ENCODE peak calls at places on chromosome 1, in seven cellular contexts. One of them, this sample, is unnamed.

GRCh38 chr1:65626003-65626402 is 166.7 kb upstream of the PDE4B start:
- DNase-seq in Caco-2: no peak
- DNase-seq in ovary: no peak
- DNase-seq in cardiac muscle cell: no peak
- DNase-seq in left lung: no peak
- DNase-seq in testis: no peak
- DNase-seq in body of pancreas: no peak
- DNase-seq in this sample: no peak

GRCh38 chr1:27891196-27891889 is 19.0 kb downstream of the THEMIS2 start:
- DNase-seq in body of pancreas: no peak
- DNase-seq in Caco-2: no peak
- DNase-seq in testis: no peak
- DNase-seq in cardiac muscle cell: no peak
- DNase-seq in left lung: no peak
- DNase-seq in ovary: no peak
- DNase-seq in this sample: no peak

GRCh38 chr1:9324246-9325096 is 31.8 kb downstream of the SPSB1 start:
- DNase-seq in cardiac muscle cell: no peak
- DNase-seq in ovary: no peak
- DNase-seq in body of pancreas: no peak
- DNase-seq in Caco-2: no peak
- DNase-seq in testis: peak; percentile 44
- DNase-seq in left lung: no peak
- DNase-seq in this sample: peak; percentile 62

GRCh38 chr1:116067564-116067887 is 43.7 kb upstream of the MAB21L3 start:
- DNase-seq in testis: no peak
- DNase-seq in left lung: no peak
- DNase-seq in Caco-2: no peak
- DNase-seq in ovary: no peak
- DNase-seq in cardiac muscle cell: peak; percentile 85
- DNase-seq in body of pancreas: no peak
- DNase-seq in this sample: no peak

GRCh38 chr1:209527993-209528392 is 55.5 kb upstream of the CAMK1G start:
- DNase-seq in cardiac muscle cell: peak; percentile 4
- DNase-seq in left lung: peak; percentile 65
- DNase-seq in body of pancreas: peak; percentile 18
- DNase-seq in ovary: no peak
- DNase-seq in Caco-2: peak; percentile 77
- DNase-seq in testis: peak; percentile 55
- DNase-seq in this sample: no peak

GRCh38 chr1:173856903-173857302 is 10.9 kb downstream of the GAS5 start:
- DNase-seq in ovary: no peak
- DNase-seq in left lung: no peak
- DNase-seq in body of pancreas: no peak
- DNase-seq in Caco-2: no peak
- DNase-seq in testis: no peak
- DNase-seq in cardiac muscle cell: peak; percentile 16
- DNase-seq in this sample: no peak

GRCh38 chr1:167472729-167473529 is 45.4 kb downstream of the CD247 start:
- DNase-seq in testis: no peak
- DNase-seq in Caco-2: no peak
- DNase-seq in ovary: no peak
- DNase-seq in cardiac muscle cell: no peak
- DNase-seq in left lung: no peak
- DNase-seq in body of pancreas: no peak
- DNase-seq in this sample: no peak

GRCh38 chr1:234863596-234863995 is 253.6 kb upstream of the IRF2BP2 start:
- DNase-seq in cardiac muscle cell: no peak
- DNase-seq in left lung: peak; percentile 5
- DNase-seq in testis: no peak
- DNase-seq in body of pancreas: no peak
- DNase-seq in ovary: no peak
- DNase-seq in Caco-2: no peak
- DNase-seq in this sample: no peak

GRCh38 chr1:224623743-224624333 is 7.7 kb downstream of the CNIH3 start:
- DNase-seq in cardiac muscle cell: peak; percentile 89
- DNase-seq in left lung: no peak
- DNase-seq in body of pancreas: no peak
- DNase-seq in Caco-2: no peak
- DNase-seq in testis: no peak
- DNase-seq in ovary: no peak
- DNase-seq in this sample: no peak

GRCh38 chr1:171984850-171985485 is 143.7 kb downstream of the DNM3 start:
- DNase-seq in ovary: no peak
- DNase-seq in cardiac muscle cell: peak; percentile 53
- DNase-seq in testis: no peak
- DNase-seq in body of pancreas: no peak
- DNase-seq in Caco-2: peak; percentile 24
- DNase-seq in left lung: no peak
- DNase-seq in this sample: peak; percentile 19

GRCh38 chr1:24351918-24352637 is 32.9 kb downstream of the GRHL3 start:
- DNase-seq in left lung: no peak
- DNase-seq in Caco-2: no peak
- DNase-seq in body of pancreas: no peak
- DNase-seq in cardiac muscle cell: no peak
- DNase-seq in testis: no peak
- DNase-seq in ovary: no peak
- DNase-seq in this sample: no peak

GRCh38 chr1:172870901-172871606 is 179.7 kb downstream of the TNFSF18 start:
- DNase-seq in testis: no peak
- DNase-seq in ovary: no peak
- DNase-seq in body of pancreas: no peak
- DNase-seq in left lung: no peak
- DNase-seq in Caco-2: peak; percentile 48
- DNase-seq in cardiac muscle cell: no peak
- DNase-seq in this sample: no peak

GRCh38 chr1:88883156-88883555 is 8.2 kb downstream of the GTF2B start:
- DNase-seq in left lung: no peak
- DNase-seq in ovary: no peak
- DNase-seq in testis: no peak
- DNase-seq in Caco-2: no peak
- DNase-seq in cardiac muscle cell: no peak
- DNase-seq in body of pancreas: no peak
- DNase-seq in this sample: no peak

GRCh38 chr1:64495878-64496277 is 25.9 kb downstream of the CACHD1 start:
- DNase-seq in cardiac muscle cell: no peak
- DNase-seq in left lung: no peak
- DNase-seq in testis: no peak
- DNase-seq in ovary: no peak
- DNase-seq in Caco-2: no peak
- DNase-seq in body of pancreas: no peak
- DNase-seq in this sample: no peak

GRCh38 chr1:240794061-240794843 is 182.3 kb upstream of the GREM2 start:
- DNase-seq in left lung: no peak
- DNase-seq in testis: no peak
- DNase-seq in cardiac muscle cell: no peak
- DNase-seq in Caco-2: no peak
- DNase-seq in ovary: no peak
- DNase-seq in body of pancreas: no peak
- DNase-seq in this sample: no peak
- H3K27me3 ChIP-seq in left lung: no peaks in the 10 kb centered on the region
- H3K27me3 ChIP-seq in testis: no peaks in the 10 kb centered on the region
- H3K27me3 ChIP-seq in cardiac muscle cell: no peaks in the 10 kb centered on the region
- H3K27me3 ChIP-seq in Caco-2: no peaks in the 10 kb centered on the region
- H3K27me3 ChIP-seq in ovary: no peaks in the 10 kb centered on the region
- H3K27me3 ChIP-seq in body of pancreas: no peaks in the 10 kb centered on the region
- H3K27me3 ChIP-seq in this sample: no peaks in the 10 kb centered on the region

GRCh38 chr1:11651017-11651416 is 3.2 kb downstream of the FBXO2 start:
- DNase-seq in cardiac muscle cell: no peak
- DNase-seq in left lung: no peak
- DNase-seq in Caco-2: no peak
- DNase-seq in body of pancreas: no peak
- DNase-seq in testis: no peak
- DNase-seq in ovary: no peak
- DNase-seq in this sample: no peak
- H3K27me3 ChIP-seq in cardiac muscle cell: peaks cover 22% of the 10 kb centered on the region
- H3K27me3 ChIP-seq in left lung: peaks cover 11% of the 10 kb centered on the region
- H3K27me3 ChIP-seq in Caco-2: no peaks in the 10 kb centered on the region
- H3K27me3 ChIP-seq in body of pancreas: no peaks in the 10 kb centered on the region
- H3K27me3 ChIP-seq in testis: no peaks in the 10 kb centered on the region
- H3K27me3 ChIP-seq in ovary: no peaks in the 10 kb centered on the region
- H3K27me3 ChIP-seq in this sample: peaks cover 53% of the 10 kb centered on the region

DNA sequence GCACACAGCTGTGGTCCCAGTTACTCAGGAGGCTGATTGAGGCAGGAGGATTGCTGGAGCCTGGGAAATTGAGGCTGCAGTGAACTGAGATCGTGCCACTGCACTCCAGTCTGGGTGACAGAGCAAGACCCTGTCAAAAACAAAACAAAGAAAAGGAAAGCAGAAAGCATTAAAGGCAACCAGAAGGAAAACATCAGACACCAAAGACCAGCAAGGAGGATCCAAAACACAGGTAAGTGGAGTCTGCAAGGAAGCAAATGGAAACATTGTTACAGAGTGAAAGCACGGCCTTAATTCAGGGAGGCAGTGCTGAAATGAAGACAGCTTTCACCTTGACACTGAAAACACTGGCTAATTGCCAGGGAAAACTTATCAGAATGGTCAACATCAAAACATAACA is 40.8 kb downstream of the CFAP74 start:
- DNase-seq in cardiac muscle cell: no peak
- DNase-seq in body of pancreas: no peak
- DNase-seq in ovary: no peak
- DNase-seq in Caco-2: no peak
- DNase-seq in testis: no peak
- DNase-seq in left lung: no peak
- DNase-seq in this sample: no peak
- H3K27me3 ChIP-seq in cardiac muscle cell: no peaks in the 10 kb centered on the region
- H3K27me3 ChIP-seq in body of pancreas: peaks cover 11% of the 10 kb centered on the region
- H3K27me3 ChIP-seq in ovary: no peaks in the 10 kb centered on the region
- H3K27me3 ChIP-seq in Caco-2: no peaks in the 10 kb centered on the region
- H3K27me3 ChIP-seq in testis: no peaks in the 10 kb centered on the region
- H3K27me3 ChIP-seq in left lung: peaks cover 5% of the 10 kb centered on the region
- H3K27me3 ChIP-seq in this sample: no peaks in the 10 kb centered on the region

DNA sequence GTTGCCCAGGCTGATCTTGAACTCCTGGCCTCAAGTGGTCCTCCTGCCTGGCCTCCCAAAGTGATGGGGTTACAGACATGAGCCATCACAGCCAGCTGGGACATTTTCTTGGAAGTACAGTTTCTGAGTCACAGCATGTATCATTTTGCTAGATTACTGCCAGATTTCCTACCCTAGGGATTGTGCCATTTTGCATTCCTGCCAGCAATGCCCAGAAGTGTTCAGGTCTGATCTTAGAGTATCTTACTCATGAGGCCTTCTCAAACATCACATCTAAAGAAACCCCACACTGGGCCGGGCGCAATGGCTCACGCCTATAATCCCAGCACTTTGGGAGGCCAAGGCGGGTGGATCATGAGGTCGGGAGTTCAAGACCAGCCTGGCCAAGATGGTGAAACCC is 10.2 kb downstream of the BMP8A start:
- DNase-seq in ovary: no peak
- DNase-seq in cardiac muscle cell: peak; percentile 72
- DNase-seq in left lung: no peak
- DNase-seq in body of pancreas: no peak
- DNase-seq in testis: no peak
- DNase-seq in Caco-2: no peak
- DNase-seq in this sample: no peak
- H3K27me3 ChIP-seq in ovary: no peaks in the 10 kb centered on the region
- H3K27me3 ChIP-seq in cardiac muscle cell: peaks cover 3% of the 10 kb centered on the region
- H3K27me3 ChIP-seq in left lung: no peaks in the 10 kb centered on the region
- H3K27me3 ChIP-seq in body of pancreas: no peaks in the 10 kb centered on the region
- H3K27me3 ChIP-seq in testis: no peaks in the 10 kb centered on the region
- H3K27me3 ChIP-seq in Caco-2: no peaks in the 10 kb centered on the region
- H3K27me3 ChIP-seq in this sample: no peaks in the 10 kb centered on the region

GRCh38 chr1:29896300-29896699 is 660.0 kb downstream of the PTPRU start:
- DNase-seq in testis: no peak
- DNase-seq in Caco-2: no peak
- DNase-seq in body of pancreas: no peak
- DNase-seq in ovary: no peak
- DNase-seq in cardiac muscle cell: no peak
- DNase-seq in left lung: no peak
- DNase-seq in this sample: no peak

GRCh38 chr1:29893806-29894205 is 657.5 kb downstream of the PTPRU start:
- DNase-seq in ovary: no peak
- DNase-seq in cardiac muscle cell: no peak
- DNase-seq in left lung: no peak
- DNase-seq in body of pancreas: no peak
- DNase-seq in Caco-2: no peak
- DNase-seq in testis: no peak
- DNase-seq in this sample: no peak

GRCh38 chr1:29895201-29895600 is 658.9 kb downstream of the PTPRU start:
- DNase-seq in body of pancreas: no peak
- DNase-seq in ovary: no peak
- DNase-seq in testis: no peak
- DNase-seq in cardiac muscle cell: no peak
- DNase-seq in Caco-2: no peak
- DNase-seq in left lung: no peak
- DNase-seq in this sample: no peak

GRCh38 chr1:29893036-29893723 is 656.9 kb downstream of the PTPRU start:
- DNase-seq in body of pancreas: no peak
- DNase-seq in testis: no peak
- DNase-seq in cardiac muscle cell: no peak
- DNase-seq in Caco-2: no peak
- DNase-seq in ovary: no peak
- DNase-seq in left lung: no peak
- DNase-seq in this sample: no peak

GRCh38 chr1:29894311-29894710 is 658.0 kb downstream of the PTPRU start:
- DNase-seq in Caco-2: no peak
- DNase-seq in ovary: no peak
- DNase-seq in cardiac muscle cell: no peak
- DNase-seq in body of pancreas: no peak
- DNase-seq in left lung: no peak
- DNase-seq in testis: no peak
- DNase-seq in this sample: no peak
- H3K27me3 ChIP-seq in Caco-2: no peaks in the 10 kb centered on the region
- H3K27me3 ChIP-seq in ovary: no peaks in the 10 kb centered on the region
- H3K27me3 ChIP-seq in cardiac muscle cell: peaks cover 11% of the 10 kb centered on the region
- H3K27me3 ChIP-seq in body of pancreas: no peaks in the 10 kb centered on the region
- H3K27me3 ChIP-seq in left lung: no peaks in the 10 kb centered on the region
- H3K27me3 ChIP-seq in testis: no peaks in the 10 kb centered on the region
- H3K27me3 ChIP-seq in this sample: no peaks in the 10 kb centered on the region

GRCh38 chr1:3599816-3600215 is 11.5 kb downstream of the MEGF6 start:
- DNase-seq in cardiac muscle cell: no peak
- DNase-seq in body of pancreas: no peak
- DNase-seq in ovary: no peak
- DNase-seq in Caco-2: no peak
- DNase-seq in left lung: no peak
- DNase-seq in testis: no peak
- DNase-seq in this sample: no peak
- H3K27me3 ChIP-seq in cardiac muscle cell: no peaks in the 10 kb centered on the region
- H3K27me3 ChIP-seq in body of pancreas: no peaks in the 10 kb centered on the region
- H3K27me3 ChIP-seq in ovary: no peaks in the 10 kb centered on the region
- H3K27me3 ChIP-seq in Caco-2: no peaks in the 10 kb centered on the region
- H3K27me3 ChIP-seq in left lung: no peaks in the 10 kb centered on the region
- H3K27me3 ChIP-seq in testis: no peaks in the 10 kb centered on the region
- H3K27me3 ChIP-seq in this sample: no peaks in the 10 kb centered on the region

GRCh38 chr1:25437672-25438071 is 7.0 kb downstream of the MACO1 start:
- DNase-seq in ovary: no peak
- DNase-seq in body of pancreas: no peak
- DNase-seq in left lung: no peak
- DNase-seq in Caco-2: no peak
- DNase-seq in testis: no peak
- DNase-seq in cardiac muscle cell: no peak
- DNase-seq in this sample: no peak
- H3K27me3 ChIP-seq in ovary: no peaks in the 10 kb centered on the region
- H3K27me3 ChIP-seq in body of pancreas: no peaks in the 10 kb centered on the region
- H3K27me3 ChIP-seq in left lung: no peaks in the 10 kb centered on the region
- H3K27me3 ChIP-seq in Caco-2: no peaks in the 10 kb centered on the region
- H3K27me3 ChIP-seq in testis: no peaks in the 10 kb centered on the region
- H3K27me3 ChIP-seq in cardiac muscle cell: no peaks in the 10 kb centered on the region
- H3K27me3 ChIP-seq in this sample: no peaks in the 10 kb centered on the region

DNA sequence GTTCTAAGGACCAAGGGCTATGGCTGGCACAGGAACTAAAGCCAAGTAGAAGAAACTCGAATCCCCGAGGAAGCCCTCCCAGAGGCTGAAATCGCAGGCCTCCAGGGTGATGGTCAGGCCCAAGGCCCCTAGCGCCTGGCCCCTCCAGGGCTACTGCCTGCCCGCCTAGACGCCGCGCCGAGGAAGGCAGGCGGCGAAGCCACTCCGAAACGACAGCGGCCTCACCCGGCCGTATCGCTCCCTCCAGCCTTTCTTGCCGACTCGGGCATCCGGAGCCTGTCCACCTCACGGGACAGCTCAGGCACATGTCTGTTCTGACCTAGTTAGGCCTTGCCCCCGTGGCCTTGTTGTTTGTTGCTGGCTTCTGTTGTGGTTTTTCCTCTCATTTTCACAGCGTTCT is 9.7 kb upstream of the LHX8 start:
- DNase-seq in left lung: no peak
- DNase-seq in Caco-2: no peak
- DNase-seq in ovary: no peak
- DNase-seq in cardiac muscle cell: no peak
- DNase-seq in body of pancreas: no peak
- DNase-seq in testis: no peak
- DNase-seq in this sample: peak; percentile 57
- H3K27me3 ChIP-seq in left lung: peaks cover 51% of the 10 kb centered on the region
- H3K27me3 ChIP-seq in Caco-2: no peaks in the 10 kb centered on the region
- H3K27me3 ChIP-seq in ovary: no peaks in the 10 kb centered on the region
- H3K27me3 ChIP-seq in cardiac muscle cell: peaks cover 32% of the 10 kb centered on the region
- H3K27me3 ChIP-seq in body of pancreas: peaks cover 35% of the 10 kb centered on the region
- H3K27me3 ChIP-seq in testis: no peaks in the 10 kb centered on the region
- H3K27me3 ChIP-seq in this sample: peaks cover 35% of the 10 kb centered on the region

This sample was measured in H7.